ENCODE peak calls at places on chromosomes 4 and X, in eight cellular contexts. F is activated T-helper 1 cell treated with anti-CD3 and anti-CD28 coated beads, Interleukin-2, amount 50 U/mL, for 16 hours; N is stimulated activated CD4-positive, alpha-beta T cell treated with anti-CD3 and anti-CD28 coated beads, Interleukin-15, amount 100 ng/mL, for 24 hours; B is psoas muscle; W is foreskin melanocyte; Z is HEK293T; T is activated gamma-delta T cell treated with Interleukin-2 at 50 U/mL for 16 hours; I is NCI-H510A treated with DMSO at 0.1 percent for 48 hours. O is an unnamed sample.

GRCh38 chr4:130563891-130564418 is 1468.0 kb downstream of the C4orf33 start:
- DNase-seq in I (no peak), B (no peak), W (no peak), T (no peak), F (no peak), Z (no peak), N (no peak), O (no peak)

GRCh38 chr4:147361726-147362125 is 119.2 kb upstream of the EDNRA start:
- DNase-seq in I (no peak), F (no peak), Z (no peak), W (peak; percentile 73), B (no peak), N (no peak), T (no peak), O (no peak)

GRCh38 chr4:47882228-47882627 is 32.2 kb downstream of the NFXL1 start:
- DNase-seq in B (no peak), I (no peak), F (no peak), T (no peak), N (no peak), W (peak; percentile 9), Z (no peak), O (no peak)

GRCh38 chrX:36867143-36867542 is 141.0 kb upstream of the FAM47C start:
- DNase-seq in F (no peak), Z (peak; percentile 16), W (peak; percentile 6), T (no peak), I (peak; percentile 50), N (no peak), B (no peak), O (no peak)

GRCh38 chr4:71609651-71610050 is 174.2 kb downstream of the GC start:
- DNase-seq in F (no peak), N (no peak), T (no peak), W (no peak), I (no peak), B (no peak), Z (no peak), O (no peak)

GRCh38 chr4:39770005-39770404 is 72.1 kb downstream of the UBE2K start:
- DNase-seq in N (no peak), W (no peak), F (no peak), B (no peak), I (no peak), Z (no peak), T (no peak), O (no peak)

GRCh38 chr4:161817822-161818412 is 345.9 kb downstream of the FSTL5 start:
- DNase-seq in F (no peak), T (no peak), B (no peak), W (no peak), N (no peak), I (no peak), Z (no peak), O (no peak)

GRCh38 chr4:109955146-109955545 is 42.5 kb downstream of the EGF start:
- DNase-seq in B (no peak), W (no peak), Z (no peak), N (no peak), I (no peak), F (no peak), T (no peak), O (no peak)

GRCh38 chr4:152394786-152395185 is 141.1 kb downstream of the FBXW7 start:
- DNase-seq in W (no peak), Z (no peak), F (no peak), I (no peak), T (no peak), N (no peak), B (no peak), O (no peak)

GRCh38 chrX:37590047-37590446 is 18.6 kb downstream of the LANCL3 start:
- DNase-seq in N (no peak), B (no peak), I (no peak), W (no peak), Z (no peak), T (no peak), F (no peak), O (no peak)

GRCh38 chrX:124086411-124086810 is 124.9 kb downstream of the STAG2 start:
- DNase-seq in B (no peak), Z (no peak), T (no peak), F (peak; percentile 5), W (no peak), N (peak; percentile 36), I (no peak), O (no peak)

GRCh38 chrX:13364230-13364629 is 44.4 kb upstream of the ATXN3L start:
- DNase-seq in Z (no peak), N (no peak), F (no peak), W (no peak), B (no peak), T (no peak), I (no peak), O (no peak)

GRCh38 chr4:66300336-66300934 is 630.1 kb upstream of the EPHA5 start:
- DNase-seq in F (no peak), T (no peak), N (no peak), B (no peak), W (no peak), I (no peak), Z (no peak), O (no peak)

O was measured in DMS79 treated with DMSO at 0.1 percent for 48 hours.